ENCODE peak calls at places on chromosome 17, in seven cellular contexts. F is GM04504; A is AG04450; V is HS-27A; Z is stimulated activated CD4-positive, alpha-beta T cell treated with anti-CD3 and anti-CD28 coated beads, Interleukin-1b, Interleukin-23, amount 100 ng/mL, for 24 hours; T is NCI-H2029 treated with DMSO at 0.1 percent for 48 hours; D is T-helper 1 cell. M is an unnamed sample.

GRCh38 chr17:17841620-17842025 is 4.8 kb upstream of the SREBF1 start:
- DNase-seq in F (no peak), A (no peak), V (no peak), Z (no peak), T (peak; percentile 63), D (no peak), M (no peak)

GRCh38 chr17:41464682-41465081 is 2.5 kb downstream of the KRT32 start:
- DNase-seq in F (peak; percentile 95), A (peak; percentile 39), V (peak; percentile 43), Z (no peak), T (no peak), D (no peak), M (no peak)

GRCh38 chr17:48429156-48429555 is 858 bp downstream of the SKAP1 start:
- DNase-seq in F (no peak), A (no peak), V (no peak), Z (no peak), T (peak; percentile 67), D (peak; percentile 61), M (peak; percentile 33)

GRCh38 chr17:48555183-48555615 is 10.3 kb upstream of the HOXB2 start:
- DNase-seq in F (peak; percentile 85), A (peak; percentile 94), V (no peak), Z (no peak), T (peak; percentile 69), D (no peak), M (no peak)

GRCh38 chr17:38601539-38602351 is 4.0 kb downstream of the SRCIN1 start:
- DNase-seq in F (no peak), A (no peak), V (no peak), Z (no peak), T (peak; percentile 80), D (no peak), M (no peak)

GRCh38 chr17:43873091-43873490 is 26.1 kb downstream of the CD300LG start:
- DNase-seq in F (no peak), A (no peak), V (no peak), Z (no peak), T (no peak), D (no peak), M (no peak)

GRCh38 chr17:21814776-21815175 is 122.5 kb downstream of the KCNJ18 start:
- DNase-seq in F (no peak), A (no peak), V (no peak), Z (no peak), T (no peak), D (no peak), M (no peak)

GRCh38 chr17:74182041-74182783 is 21.3 kb upstream of the RPL38 start:
- DNase-seq in F (no peak), A (no peak), V (no peak), Z (no peak), T (no peak), D (no peak), M (no peak)

GRCh38 chr17:27569257-27569722 is 61.7 kb upstream of the LGALS9 start:
- DNase-seq in F (no peak), A (no peak), V (no peak), Z (no peak), T (no peak), D (peak; percentile 56), M (peak; percentile 94)

GRCh38 chr17:21330436-21331160 is 45.6 kb upstream of the KCNJ12 start:
- DNase-seq in F (no peak), A (no peak), V (no peak), Z (no peak), T (no peak), D (no peak), M (no peak)

GRCh38 chr17:9829343-9829742 is 3.6 kb downstream of the GLP2R start:
- DNase-seq in F (no peak), A (no peak), V (no peak), Z (no peak), T (no peak), D (no peak), M (no peak)